ENCODE peak calls at places on chromosomes 16 and 17, in five cellular contexts. One of them, this sample, is unnamed.

GRCh38 chr17:19766421-19767270 is 18.5 kb upstream of the ALDH3A1 start:
- DNase-seq in IMR-90: peak
- DNase-seq in endothelial cell: peak
- DNase-seq in HFFc6: peak
- DNase-seq in CD8-positive, alpha-beta T cell: peak
- DNase-seq in this sample: peak

GRCh38 chr17:9021985-9022552 is 759 bp downstream of the NTN1 start:
- DNase-seq in endothelial cell: peak
- DNase-seq in IMR-90: peak
- DNase-seq in HFFc6: no peak
- DNase-seq in CD8-positive, alpha-beta T cell: no peak
- DNase-seq in this sample: peak

GRCh38 chr17:14637260-14637659 is 336.4 kb downstream of the HS3ST3B1 start:
- DNase-seq in endothelial cell: no peak
- DNase-seq in HFFc6: no peak
- DNase-seq in IMR-90: no peak
- DNase-seq in CD8-positive, alpha-beta T cell: no peak
- DNase-seq in this sample: no peak

GRCh38 chr16:53056528-53056881 is 1.7 kb downstream of the CHD9 start:
- DNase-seq in endothelial cell: no peak
- DNase-seq in IMR-90: peak
- DNase-seq in HFFc6: peak
- DNase-seq in CD8-positive, alpha-beta T cell: no peak
- DNase-seq in this sample: no peak

GRCh38 chr17:82756166-82756565 is 4.3 kb downstream of the TBCD start:
- DNase-seq in CD8-positive, alpha-beta T cell: no peak
- DNase-seq in endothelial cell: no peak
- DNase-seq in HFFc6: no peak
- DNase-seq in IMR-90: no peak
- DNase-seq in this sample: no peak

GRCh38 chr16:15640966-15641365 is 2.0 kb downstream of the MARF1 start:
- DNase-seq in endothelial cell: no peak
- DNase-seq in HFFc6: no peak
- DNase-seq in CD8-positive, alpha-beta T cell: no peak
- DNase-seq in IMR-90: no peak
- DNase-seq in this sample: no peak

GRCh38 chr16:65318138-65318537 is 196.3 kb upstream of the CDH11 start:
- DNase-seq in CD8-positive, alpha-beta T cell: no peak
- DNase-seq in IMR-90: no peak
- DNase-seq in HFFc6: no peak
- DNase-seq in endothelial cell: no peak
- DNase-seq in this sample: no peak

GRCh38 chr16:87132361-87133014 is 184.7 kb downstream of the C16orf95 start:
- DNase-seq in endothelial cell: no peak
- DNase-seq in HFFc6: peak
- DNase-seq in IMR-90: peak
- DNase-seq in CD8-positive, alpha-beta T cell: no peak
- DNase-seq in this sample: peak

GRCh38 chr16:82638095-82638798 is 11.5 kb downstream of the CDH13 start:
- DNase-seq in IMR-90: peak
- DNase-seq in endothelial cell: no peak
- DNase-seq in HFFc6: peak
- DNase-seq in CD8-positive, alpha-beta T cell: no peak
- DNase-seq in this sample: no peak

GRCh38 chr17:1298616-1299015 is 19.2 kb downstream of the TRARG1 start:
- DNase-seq in IMR-90: no peak
- DNase-seq in endothelial cell: peak
- DNase-seq in HFFc6: no peak
- DNase-seq in CD8-positive, alpha-beta T cell: no peak
- DNase-seq in this sample: no peak

GRCh38 chr16:57089406-57089805 is 3.0 kb upstream of the CPNE2 start:
- DNase-seq in HFFc6: no peak
- DNase-seq in endothelial cell: no peak
- DNase-seq in IMR-90: no peak
- DNase-seq in CD8-positive, alpha-beta T cell: no peak
- DNase-seq in this sample: no peak

GRCh38 chr17:38403491-38403890 is 24.8 kb upstream of the ARHGAP23 start:
- DNase-seq in IMR-90: peak
- DNase-seq in CD8-positive, alpha-beta T cell: no peak
- DNase-seq in HFFc6: no peak
- DNase-seq in endothelial cell: no peak
- DNase-seq in this sample: no peak

GRCh38 chr16:59859606-59860402 is 1125.7 kb upstream of the GOT2 start:
- DNase-seq in CD8-positive, alpha-beta T cell: no peak
- DNase-seq in IMR-90: no peak
- DNase-seq in endothelial cell: no peak
- DNase-seq in HFFc6: no peak
- DNase-seq in this sample: no peak

GRCh38 chr16:11396241-11397048 is 51.2 kb downstream of the RMI2 start:
- DNase-seq in HFFc6: peak
- DNase-seq in IMR-90: peak
- DNase-seq in CD8-positive, alpha-beta T cell: peak
- DNase-seq in endothelial cell: peak
- DNase-seq in this sample: peak

GRCh38 chr17:75130632-75131277 is 787 bp downstream of the NT5C start:
- DNase-seq in endothelial cell: peak
- DNase-seq in IMR-90: peak
- DNase-seq in CD8-positive, alpha-beta T cell: no peak
- DNase-seq in HFFc6: peak
- DNase-seq in this sample: peak

GRCh38 chr17:70405492-70406220 is 236.3 kb downstream of the KCNJ2 start:
- DNase-seq in CD8-positive, alpha-beta T cell: no peak
- DNase-seq in endothelial cell: no peak
- DNase-seq in HFFc6: peak
- DNase-seq in IMR-90: peak
- DNase-seq in this sample: no peak

GRCh38 chr17:79997004-79997673 is 38.5 kb downstream of the TBC1D16 start:
- DNase-seq in IMR-90: no peak
- DNase-seq in HFFc6: no peak
- DNase-seq in CD8-positive, alpha-beta T cell: peak
- DNase-seq in endothelial cell: no peak
- DNase-seq in this sample: no peak

GRCh38 chr16:49492090-49492801 is 118.6 kb downstream of the C16orf78 start:
- DNase-seq in endothelial cell: peak
- DNase-seq in IMR-90: no peak
- DNase-seq in CD8-positive, alpha-beta T cell: no peak
- DNase-seq in HFFc6: no peak
- DNase-seq in this sample: peak

GRCh38 chr17:72563952-72564351 is 443.1 kb downstream of the SOX9 start:
- DNase-seq in HFFc6: no peak
- DNase-seq in endothelial cell: no peak
- DNase-seq in IMR-90: no peak
- DNase-seq in CD8-positive, alpha-beta T cell: no peak
- DNase-seq in this sample: no peak

GRCh38 chr16:15502041-15502725 is 67.8 kb downstream of the BMERB1 start:
- DNase-seq in IMR-90: peak
- DNase-seq in HFFc6: peak
- DNase-seq in CD8-positive, alpha-beta T cell: no peak
- DNase-seq in endothelial cell: no peak
- DNase-seq in this sample: no peak

GRCh38 chr16:64615647-64616280 is 506.1 kb downstream of the CDH11 start:
- DNase-seq in HFFc6: no peak
- DNase-seq in CD8-positive, alpha-beta T cell: no peak
- DNase-seq in IMR-90: peak
- DNase-seq in endothelial cell: no peak
- DNase-seq in this sample: no peak

GRCh38 chr16:87812200-87812656 is 46.4 kb upstream of the KLHDC4 start:
- DNase-seq in HFFc6: no peak
- DNase-seq in endothelial cell: no peak
- DNase-seq in IMR-90: no peak
- DNase-seq in CD8-positive, alpha-beta T cell: no peak
- DNase-seq in this sample: no peak

GRCh38 chr16:67529639-67530012 is 997 bp downstream of the RIPOR1 start:
- DNase-seq in CD8-positive, alpha-beta T cell: no peak
- DNase-seq in endothelial cell: no peak
- DNase-seq in HFFc6: no peak
- DNase-seq in IMR-90: no peak
- DNase-seq in this sample: no peak

GRCh38 chr17:74641949-74642298 is 18.4 kb upstream of the CD300E start:
- DNase-seq in IMR-90: no peak
- DNase-seq in CD8-positive, alpha-beta T cell: no peak
- DNase-seq in HFFc6: no peak
- DNase-seq in endothelial cell: no peak
- DNase-seq in this sample: no peak

GRCh38 chr17:79695293-79696158 is 35.2 kb upstream of the ENPP7 start:
- DNase-seq in CD8-positive, alpha-beta T cell: no peak
- DNase-seq in endothelial cell: no peak
- DNase-seq in IMR-90: no peak
- DNase-seq in HFFc6: no peak
- DNase-seq in this sample: no peak

GRCh38 chr17:14205992-14206461 is 30.6 kb downstream of the CDRT15 start:
- DNase-seq in CD8-positive, alpha-beta T cell: peak
- DNase-seq in endothelial cell: no peak
- DNase-seq in HFFc6: no peak
- DNase-seq in IMR-90: no peak
- DNase-seq in this sample: no peak

GRCh38 chr17:66612993-66613392 is 221.9 kb upstream of the CACNG5 start:
- DNase-seq in HFFc6: no peak
- DNase-seq in CD8-positive, alpha-beta T cell: no peak
- DNase-seq in endothelial cell: no peak
- DNase-seq in IMR-90: no peak
- DNase-seq in this sample: no peak

GRCh38 chr16:76970087-76970744 is 220.8 kb upstream of the MON1B start:
- DNase-seq in endothelial cell: no peak
- DNase-seq in HFFc6: no peak
- DNase-seq in CD8-positive, alpha-beta T cell: no peak
- DNase-seq in IMR-90: no peak
- DNase-seq in this sample: no peak

GRCh38 chr16:47574091-47575054 is 113.2 kb downstream of the PHKB start:
- DNase-seq in HFFc6: no peak
- DNase-seq in IMR-90: peak
- DNase-seq in CD8-positive, alpha-beta T cell: no peak
- DNase-seq in endothelial cell: no peak
- DNase-seq in this sample: no peak

DNA sequence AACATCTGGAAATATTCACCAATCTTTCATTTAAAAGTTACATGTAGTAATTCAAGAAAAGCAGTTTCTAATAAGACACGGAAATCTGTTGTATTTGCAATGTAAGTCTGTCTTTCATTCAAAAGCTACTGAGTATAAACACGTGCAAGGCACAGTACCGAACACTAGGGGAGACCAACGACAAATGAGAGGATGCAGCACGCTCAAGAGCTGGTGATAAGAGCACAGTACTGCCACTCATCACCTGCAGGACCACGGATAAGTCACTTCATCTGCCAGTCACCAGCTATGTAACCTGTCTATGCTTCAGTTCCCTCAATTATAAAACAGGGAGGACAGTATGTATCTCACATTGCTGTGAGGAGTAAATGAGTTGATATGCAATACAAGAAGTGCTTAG is 67.1 kb downstream of the CLEC18A start:
- DNase-seq in HFFc6: no peak
- DNase-seq in CD8-positive, alpha-beta T cell: peak
- DNase-seq in endothelial cell: no peak
- DNase-seq in IMR-90: peak
- DNase-seq in this sample: no peak
- TF ChIP-seq CTCF in HFFc6: peak
- TF ChIP-seq CTCF in CD8-positive, alpha-beta T cell: peak
- TF ChIP-seq CTCF in endothelial cell: peak
- TF ChIP-seq CTCF in IMR-90: no peak
- TF ChIP-seq CTCF in this sample: peak

GRCh38 chr16:30652005-30652296 is 1.2 kb downstream of the PRR14 start:
- DNase-seq in endothelial cell: no peak
- DNase-seq in HFFc6: no peak
- DNase-seq in IMR-90: no peak
- DNase-seq in CD8-positive, alpha-beta T cell: no peak
- DNase-seq in this sample: no peak

GRCh38 chr16:30649725-30650368 is 913 bp upstream of the PRR14 start:
- DNase-seq in CD8-positive, alpha-beta T cell: no peak
- DNase-seq in HFFc6: no peak
- DNase-seq in endothelial cell: no peak
- DNase-seq in IMR-90: no peak
- DNase-seq in this sample: no peak

GRCh38 chr16:30652718-30653117 is 2.0 kb downstream of the PRR14 start:
- DNase-seq in IMR-90: no peak
- DNase-seq in CD8-positive, alpha-beta T cell: no peak
- DNase-seq in endothelial cell: no peak
- DNase-seq in HFFc6: no peak
- DNase-seq in this sample: no peak

GRCh38 chr16:30651124-30652004 is 604 bp downstream of the PRR14 start:
- DNase-seq in IMR-90: peak
- DNase-seq in CD8-positive, alpha-beta T cell: peak
- DNase-seq in HFFc6: peak
- DNase-seq in endothelial cell: peak
- DNase-seq in this sample: peak

DNA sequence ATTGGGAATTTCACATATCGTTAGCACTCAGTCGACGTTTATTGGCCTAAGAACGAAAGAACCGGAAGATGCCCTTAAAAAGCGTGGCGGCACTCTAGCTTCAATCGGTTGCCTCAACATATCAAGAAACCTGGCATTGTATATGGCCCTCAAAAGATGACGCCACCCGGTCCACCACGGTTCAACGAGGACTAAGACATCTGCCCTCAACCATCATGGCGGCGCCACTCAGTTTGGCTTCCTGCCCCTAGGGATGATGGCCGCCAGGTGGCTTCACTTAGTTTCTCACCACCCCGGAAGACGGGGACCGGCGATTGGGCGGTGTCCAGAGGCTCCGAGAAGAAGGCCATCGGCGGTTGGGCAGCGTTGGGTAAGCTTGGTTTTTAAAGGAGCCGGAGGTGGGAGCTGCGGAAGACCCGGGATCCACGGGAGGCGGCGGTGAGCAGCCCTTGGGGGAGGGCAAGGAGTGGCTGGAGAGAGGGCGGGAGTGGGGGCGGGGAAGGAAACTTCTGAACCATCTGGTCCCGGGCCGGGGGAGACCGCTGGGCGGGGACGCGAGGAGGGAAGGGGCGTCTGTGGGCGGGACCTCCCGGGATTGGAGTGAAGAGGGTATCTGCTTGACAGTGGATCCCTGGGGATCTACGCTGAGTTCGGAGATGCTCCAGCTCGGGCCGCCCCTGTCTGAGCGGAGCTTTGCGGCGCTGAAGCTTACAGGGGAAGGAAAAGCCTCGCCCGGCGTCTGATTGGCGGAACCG is at the start of gene PRR14:
- DNase-seq in CD8-positive, alpha-beta T cell: peak
- DNase-seq in endothelial cell: peak
- DNase-seq in HFFc6: peak
- DNase-seq in IMR-90: peak
- DNase-seq in this sample: peak
- TF ChIP-seq CTCF in CD8-positive, alpha-beta T cell: no peak
- TF ChIP-seq CTCF in endothelial cell: peak
- TF ChIP-seq CTCF in HFFc6: peak
- TF ChIP-seq CTCF in IMR-90: peak
- TF ChIP-seq CTCF in this sample: peak

GRCh38 chr16:74449470-74449869 is 28.2 kb upstream of the CLEC18B start:
- DNase-seq in IMR-90: peak
- DNase-seq in endothelial cell: no peak
- DNase-seq in HFFc6: peak
- DNase-seq in CD8-positive, alpha-beta T cell: no peak
- DNase-seq in this sample: no peak
- TF ChIP-seq CTCF in IMR-90: no peak
- TF ChIP-seq CTCF in endothelial cell: no peak
- TF ChIP-seq CTCF in HFFc6: peak
- TF ChIP-seq CTCF in CD8-positive, alpha-beta T cell: no peak
- TF ChIP-seq CTCF in this sample: no peak

GRCh38 chr17:7586673-7587419 is 3.0 kb downstream of the SOX15 start:
- DNase-seq in HFFc6: no peak
- DNase-seq in IMR-90: no peak
- DNase-seq in CD8-positive, alpha-beta T cell: no peak
- DNase-seq in endothelial cell: no peak
- DNase-seq in this sample: no peak
- TF ChIP-seq CTCF in HFFc6: peak
- TF ChIP-seq CTCF in IMR-90: no peak
- TF ChIP-seq CTCF in CD8-positive, alpha-beta T cell: no peak
- TF ChIP-seq CTCF in endothelial cell: no peak
- TF ChIP-seq CTCF in this sample: peak

GRCh38 chr16:85659805-85660511 is 28.8 kb downstream of the GINS2 start:
- DNase-seq in IMR-90: peak
- DNase-seq in CD8-positive, alpha-beta T cell: peak
- DNase-seq in HFFc6: peak
- DNase-seq in endothelial cell: peak
- DNase-seq in this sample: peak
- TF ChIP-seq CTCF in IMR-90: peak
- TF ChIP-seq CTCF in CD8-positive, alpha-beta T cell: peak
- TF ChIP-seq CTCF in HFFc6: peak
- TF ChIP-seq CTCF in endothelial cell: peak
- TF ChIP-seq CTCF in this sample: peak